ENCODE peak calls at places on chromosomes 12 and 14, in seven cellular contexts. O, Y, N, U, B, Z and W are unnamed samples.

GRCh38 chr14:89845346-89845745 is 109.2 kb downstream of the EFCAB11 start:
- DNase-seq in O (no peak), Y (no peak), N (no peak), U (no peak), B (no peak), Z (no peak), W (no peak)

GRCh38 chr14:92900660-92901059 is 22.3 kb upstream of the CHGA start:
- DNase-seq in O (no peak), Y (no peak), N (no peak), U (no peak), B (no peak), Z (no peak), W (no peak)

GRCh38 chr12:78636253-78636855 is 228.2 kb upstream of the SYT1 start:
- DNase-seq in O (no peak), Y (no peak), N (no peak), U (no peak), B (no peak), Z (no peak), W (no peak)

GRCh38 chr14:104235686-104236085 is 97.3 kb downstream of the KIF26A start:
- DNase-seq in O (no peak), Y (no peak), N (no peak), U (no peak), B (no peak), Z (no peak), W (no peak)

GRCh38 chr14:77230914-77231313 is 40.1 kb downstream of the NGB start:
- DNase-seq in O (no peak), Y (no peak), N (no peak), U (no peak), B (no peak), Z (no peak), W (no peak)

GRCh38 chr12:46217686-46218508 is 50.9 kb downstream of the SLC38A1 start:
- DNase-seq in O (peak; percentile 80), Y (peak; percentile 85), N (no peak), U (no peak), B (no peak), Z (peak; percentile 63), W (peak; percentile 77)

GRCh38 chr14:73613046-73613383 is 698 bp downstream of the ACOT6 start:
- DNase-seq in O (no peak), Y (no peak), N (no peak), U (no peak), B (no peak), Z (no peak), W (no peak)

GRCh38 chr14:21070083-21070609 is at the start of gene ARHGEF40:
- DNase-seq in O (no peak), Y (no peak), N (peak; percentile 74), U (peak; percentile 88), B (no peak), Z (peak; percentile 77), W (no peak)

GRCh38 chr12:32107376-32108267 is 975 bp downstream of the BICD1 start:
- DNase-seq in O (peak; percentile 12), Y (peak; percentile 14), N (no peak), U (no peak), B (peak; percentile 49), Z (no peak), W (no peak)

GRCh38 chr14:71905031-71905430 is 27.2 kb upstream of the RGS6 start:
- DNase-seq in O (no peak), Y (no peak), N (no peak), U (no peak), B (no peak), Z (no peak), W (no peak)

GRCh38 chr14:21101802-21102413 is 1.0 kb downstream of the TMEM253 start:
- DNase-seq in O (no peak), Y (no peak), N (no peak), U (no peak), B (no peak), Z (no peak), W (no peak)

GRCh38 chr12:130437555-130438242 is 100.0 kb downstream of the PIWIL1 start:
- DNase-seq in O (no peak), Y (no peak), N (peak; percentile 11), U (no peak), B (no peak), Z (no peak), W (no peak)

GRCh38 chr14:60097974-60098373 is 6.3 kb downstream of the PCNX4 start:
- DNase-seq in O (no peak), Y (no peak), N (no peak), U (no peak), B (no peak), Z (no peak), W (no peak)

GRCh38 chr12:26845057-26845666 is 12.2 kb upstream of the ITPR2 start:
- DNase-seq in O (no peak), Y (no peak), N (peak; percentile 65), U (peak; percentile 40), B (peak; percentile 68), Z (peak; percentile 74), W (no peak)

GRCh38 chr12:77118696-77119095 is 53.3 kb upstream of the E2F7 start:
- DNase-seq in O (no peak), Y (no peak), N (no peak), U (no peak), B (no peak), Z (no peak), W (no peak)

GRCh38 chr12:12717586-12718381 is 616 bp downstream of the CDKN1B start:
- DNase-seq in O (peak; percentile 20), Y (peak; percentile 34), N (peak; percentile 43), U (peak; percentile 81), B (no peak), Z (peak; percentile 54), W (peak; percentile 48)

GRCh38 chr14:90388437-90388836 is 8.4 kb upstream of the CALM1 start:
- DNase-seq in O (no peak), Y (no peak), N (no peak), U (peak; percentile 62), B (no peak), Z (peak; percentile 73), W (no peak)

GRCh38 chr14:72745991-72746980 is 147.6 kb downstream of the DPF3 start:
- DNase-seq in O (no peak), Y (no peak), N (no peak), U (no peak), B (no peak), Z (no peak), W (no peak)

GRCh38 chr12:48671231-48671856 is 10.7 kb downstream of the KANSL2 start:
- DNase-seq in O (no peak), Y (no peak), N (no peak), U (no peak), B (no peak), Z (no peak), W (no peak)
- H3K36me3 ChIP-seq in O (peaks cover 64% of the 10 kb centered on the region), Y (peaks cover 34% of the 10 kb centered on the region), N (peaks cover 58% of the 10 kb centered on the region), U (peaks cover 34% of the 10 kb centered on the region), B (peaks cover 93% of the 10 kb centered on the region), Z (peaks cover 45% of the 10 kb centered on the region), W (peaks cover 16% of the 10 kb centered on the region)

GRCh38 chr12:116717466-116718457 is 20.1 kb downstream of the SPRING1 start:
- DNase-seq in O (no peak), Y (no peak), N (no peak), U (no peak), B (no peak), Z (peak; percentile 46), W (no peak)

GRCh38 chr12:116722245-116722644 is 15.6 kb downstream of the SPRING1 start:
- DNase-seq in O (no peak), Y (no peak), N (no peak), U (no peak), B (no peak), Z (no peak), W (no peak)

GRCh38 chr12:116718578-116719454 is 19.1 kb downstream of the SPRING1 start:
- DNase-seq in O (no peak), Y (no peak), N (no peak), U (no peak), B (no peak), Z (no peak), W (no peak)

GRCh38 chr12:116720129-116720528 is 17.7 kb downstream of the SPRING1 start:
- DNase-seq in O (no peak), Y (no peak), N (no peak), U (no peak), B (no peak), Z (no peak), W (no peak)

GRCh38 chr12:116719661-116720060 is 18.2 kb downstream of the SPRING1 start:
- DNase-seq in O (no peak), Y (no peak), N (no peak), U (no peak), B (no peak), Z (no peak), W (no peak)
- H3K4me3 ChIP-seq in O (no peak overlapping the region), Y (no peak overlapping the region), N (no peak overlapping the region), U (no peak overlapping the region), B (no peak overlapping the region), Z (no peak overlapping the region), W (no peak overlapping the region)

GRCh38 chr12:55767156-55767555 is 24.2 kb downstream of the GDF11 start:
- DNase-seq in O (no peak), Y (no peak), N (no peak), U (no peak), B (no peak), Z (no peak), W (no peak)
- H3K36me3 ChIP-seq in O (peaks cover 12% of the 10 kb centered on the region), Y (no peaks in the 10 kb centered on the region), N (no peaks in the 10 kb centered on the region), U (peaks cover 5% of the 10 kb centered on the region), B (peaks cover 46% of the 10 kb centered on the region), Z (no peaks in the 10 kb centered on the region), W (peaks cover 3% of the 10 kb centered on the region)

DNA sequence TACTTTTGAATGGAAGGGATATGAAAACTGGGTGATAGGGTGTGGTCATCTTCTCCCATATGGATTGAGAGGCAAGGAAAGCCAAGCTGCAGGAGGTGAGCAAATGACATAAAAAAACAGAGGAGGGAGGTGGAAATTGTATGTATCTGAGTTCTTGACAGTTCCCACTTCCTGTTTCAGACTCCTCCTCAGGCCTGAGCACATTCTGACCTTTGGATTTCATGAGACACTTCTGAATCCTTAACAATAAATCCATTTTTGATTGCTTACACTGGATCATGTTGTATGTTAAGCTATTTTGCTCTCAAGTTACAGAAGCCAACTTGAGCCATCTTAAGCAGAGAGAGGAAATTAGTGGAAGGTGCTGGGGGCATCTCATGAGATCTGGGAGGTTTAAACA is 11.6 kb upstream of the SRSF5 start:
- DNase-seq in O (no peak), Y (no peak), N (no peak), U (no peak), B (no peak), Z (no peak), W (no peak)
- H3K4me3 ChIP-seq in O (no peak overlapping the region), Y (no peak overlapping the region), N (no peak overlapping the region), U (no peak overlapping the region), B (no peak overlapping the region), Z (no peak overlapping the region), W (no peak overlapping the region)

GRCh38 chr12:100859063-100859627 is 64.6 kb downstream of the ANO4 start:
- DNase-seq in O (no peak), Y (no peak), N (no peak), U (no peak), B (no peak), Z (no peak), W (no peak)

GRCh38 chr12:100857971-100858370 is 63.4 kb downstream of the ANO4 start:
- DNase-seq in O (no peak), Y (no peak), N (no peak), U (no peak), B (no peak), Z (no peak), W (no peak)

GRCh38 chr12:100862600-100863149 is 68.1 kb downstream of the ANO4 start:
- DNase-seq in O (no peak), Y (no peak), N (no peak), U (no peak), B (no peak), Z (no peak), W (no peak)

GRCh38 chr12:100858658-100859057 is 64.1 kb downstream of the ANO4 start:
- DNase-seq in O (no peak), Y (no peak), N (no peak), U (no peak), B (no peak), Z (no peak), W (no peak)

GRCh38 chr12:100860611-100861010 is 66.0 kb downstream of the ANO4 start:
- DNase-seq in O (no peak), Y (no peak), N (no peak), U (no peak), B (no peak), Z (no peak), W (no peak)
- H3K36me3 ChIP-seq in O (no peaks in the 10 kb centered on the region), Y (no peaks in the 10 kb centered on the region), N (no peaks in the 10 kb centered on the region), U (no peaks in the 10 kb centered on the region), B (no peaks in the 10 kb centered on the region), Z (no peaks in the 10 kb centered on the region), W (no peaks in the 10 kb centered on the region)